ENCODE peak calls at places on chromosome 2, in seven cellular contexts. C is body of pancreas; Z is A549; I is right cardiac atrium; V is fibroblast of lung; F is H1; M is CD4-positive, CD25-positive, alpha-beta regulatory T cell. O is an unnamed sample. For H3K4me1, the result is how much of the 10 kb centered on the place peaks cover.

GRCh38 chr2:238963970-238964331 is 116.1 kb downstream of the TWIST2 start:
- DNase-seq in Z (no peak), V (no peak), C (no peak), F (no peak), M (no peak), I (no peak), O (no peak)

GRCh38 chr2:32624813-32625212 is 3.0 kb upstream of the TTC27 start:
- DNase-seq in Z (no peak), I (no peak), V (no peak), C (no peak), M (no peak), F (no peak), O (no peak)

GRCh38 chr2:20623741-20624155 is 27.1 kb downstream of the HS1BP3 start:
- DNase-seq in Z (no peak), F (no peak), M (no peak), C (no peak), I (no peak), V (no peak), O (no peak)

GRCh38 chr2:106165064-106165463 is 29.0 kb downstream of the UXS1 start:
- DNase-seq in M (peak), Z (no peak), F (peak), V (no peak), C (no peak), I (no peak), O (peak)

GRCh38 chr2:224837558-224837957 is 121.4 kb upstream of the CCDC195 start:
- DNase-seq in V (peak), C (no peak), I (peak), M (no peak), F (no peak), Z (no peak), O (no peak)

GRCh38 chr2:111207892-111208291 is 87.2 kb downstream of the BCL2L11 start:
- DNase-seq in Z (no peak), I (no peak), F (no peak), V (no peak), C (no peak), M (no peak), O (no peak)

GRCh38 chr2:84526562-84526961 is 10.3 kb downstream of the DNAH6 start:
- DNase-seq in C (no peak), Z (no peak), F (no peak), M (no peak), V (peak), I (no peak), O (no peak)

GRCh38 chr2:239433777-239434396 is 33.1 kb upstream of the HDAC4 start:
- DNase-seq in M (no peak), V (peak), F (no peak), Z (peak), I (no peak), C (no peak), O (no peak)

GRCh38 chr2:171531291-171531690 is 9.0 kb downstream of the CYBRD1 start:
- DNase-seq in M (no peak), I (peak), C (no peak), F (no peak), V (peak), Z (no peak), O (no peak)

GRCh38 chr2:240462704-240463273 is 27.3 kb downstream of the GPC1 start:
- DNase-seq in F (no peak), I (no peak), V (no peak), Z (no peak), C (no peak), M (no peak), O (no peak)

GRCh38 chr2:109680523-109681297 is 66.5 kb downstream of the SOWAHC start:
- DNase-seq in Z (peak), I (no peak), F (no peak), V (no peak), C (no peak), M (no peak), O (no peak)

GRCh38 chr2:58553937-58554336 is 312.8 kb upstream of the FANCL start:
- DNase-seq in C (no peak), M (peak), Z (peak), I (no peak), V (peak), F (no peak), O (no peak)

GRCh38 chr2:172484253-172484652 is 56.9 kb downstream of the ITGA6 start:
- DNase-seq in M (peak), I (no peak), V (peak), Z (peak), C (no peak), F (no peak), O (peak)

GRCh38 chr2:192007819-192008218 is 160.9 kb upstream of the CAVIN2 start:
- DNase-seq in F (no peak), I (peak), Z (no peak), V (peak), C (no peak), M (no peak), O (no peak)

GRCh38 chr2:229392214-229392613 is 121.1 kb upstream of the PID1 start:
- DNase-seq in Z (no peak), F (no peak), C (no peak), I (no peak), M (no peak), V (peak), O (no peak)

GRCh38 chr2:1400943-1401735 is 12.1 kb upstream of the TPO start:
- DNase-seq in C (no peak), F (no peak), Z (no peak), M (no peak), I (no peak), V (no peak), O (no peak)

GRCh38 chr2:219831957-219832356 is 204.5 kb downstream of the SLC4A3 start:
- DNase-seq in I (no peak), M (no peak), Z (no peak), V (no peak), C (no peak), F (no peak), O (no peak)

GRCh38 chr2:236565225-236565624 is 4.4 kb upstream of the ACKR3 start:
- DNase-seq in V (no peak), F (no peak), M (no peak), C (no peak), I (no peak), Z (no peak), O (no peak)

GRCh38 chr2:7666561-7667259 is 749.5 kb downstream of the RNF144A start:
- DNase-seq in F (no peak), V (no peak), C (no peak), Z (no peak), I (no peak), M (no peak), O (no peak)

GRCh38 chr2:102159295-102159694 is 16.7 kb downstream of the IL1R1 start:
- DNase-seq in Z (no peak), F (no peak), C (no peak), M (no peak), V (no peak), I (no peak), O (no peak)

GRCh38 chr2:214376631-214377624 is 33.9 kb upstream of the VWC2L start:
- DNase-seq in C (no peak), Z (no peak), M (no peak), F (no peak), I (no peak), V (no peak), O (no peak)

GRCh38 chr2:231810905-231811304 is 24.7 kb downstream of the COPS7B start:
- DNase-seq in Z (no peak), M (no peak), F (no peak), V (peak), C (no peak), I (no peak), O (no peak)

GRCh38 chr2:63680455-63680854 is 91.7 kb downstream of the MDH1 start:
- DNase-seq in I (no peak), V (no peak), F (no peak), Z (no peak), C (no peak), M (no peak), O (no peak)

GRCh38 chr2:195520671-195521155 is 136.3 kb upstream of the SLC39A10 start:
- DNase-seq in V (peak), F (no peak), C (no peak), M (no peak), Z (peak), I (no peak), O (no peak)

GRCh38 chr2:29114514-29114840 is 738 bp upstream of the CLIP4 start:
- DNase-seq in V (no peak), C (no peak), M (no peak), F (no peak), Z (no peak), I (no peak), O (no peak)

GRCh38 chr2:176291768-176292393 is 22.6 kb downstream of the MTX2 start:
- DNase-seq in M (peak), F (no peak), C (no peak), V (no peak), I (no peak), Z (no peak), O (no peak)
- H3K4me1 ChIP-seq in M (under half), F (under half), C (under half), V (under half), I (under half), Z (under half), O (under half)

GRCh38 chr2:189072036-189072435 is 97.9 kb downstream of the COL3A1 start:
- DNase-seq in V (no peak), F (no peak), I (no peak), Z (no peak), M (no peak), C (no peak), O (no peak)
- H3K4me1 ChIP-seq in V (under half), F (under half), I (under half), Z (under half), M (under half), C (under half), O (under half)

DNA sequence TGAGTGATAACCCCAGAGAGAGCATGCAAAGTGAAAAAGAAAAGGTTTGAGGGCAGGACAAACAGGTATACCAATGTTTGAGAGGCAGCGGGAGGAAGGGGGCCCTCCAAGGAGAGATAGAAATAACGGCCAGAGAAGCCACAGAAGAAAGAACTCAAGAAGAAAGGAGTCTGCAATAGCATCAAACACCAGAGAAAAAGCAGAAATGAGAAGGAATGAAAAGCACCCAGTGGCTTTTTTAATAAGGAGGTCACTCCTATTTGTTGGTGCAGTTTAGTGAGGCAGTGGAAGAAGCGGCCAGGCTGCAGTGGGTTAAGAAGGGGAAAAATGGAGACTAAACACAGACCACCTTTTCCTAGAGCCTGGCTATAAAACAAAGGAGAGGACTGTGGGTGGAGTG is 177.2 kb downstream of the THADA start:
- DNase-seq in Z (no peak), C (no peak), I (no peak), M (no peak), F (no peak), V (no peak), O (no peak)
- H3K4me1 ChIP-seq in Z (under half), C (under half), I (under half), M (under half), F (under half), V (under half), O (under half)

GRCh38 chr2:197242719-197243118 is 67.9 kb downstream of the ANKRD44 start:
- DNase-seq in F (no peak), Z (no peak), I (no peak), C (no peak), M (no peak), V (no peak), O (no peak)
- H3K4me1 ChIP-seq in F (under half), Z (under half), I (under half), C (under half), M (half or more), V (under half), O (under half)

GRCh38 chr2:169513926-169514325 is 4.4 kb downstream of the KLHL41 start:
- DNase-seq in C (no peak), V (peak), M (no peak), F (no peak), Z (no peak), I (no peak), O (no peak)

GRCh38 chr2:169512525-169512924 is 3.0 kb downstream of the KLHL41 start:
- DNase-seq in I (no peak), Z (no peak), C (no peak), M (no peak), V (peak), F (no peak), O (peak)

GRCh38 chr2:169509955-169510354 is 453 bp downstream of the KLHL41 start:
- DNase-seq in V (no peak), F (no peak), M (no peak), C (no peak), Z (no peak), I (no peak), O (no peak)

GRCh38 chr2:169513094-169513493 is 3.6 kb downstream of the KLHL41 start:
- DNase-seq in M (no peak), F (no peak), Z (no peak), V (no peak), I (no peak), C (no peak), O (no peak)

GRCh38 chr2:169511818-169512217 is 2.3 kb downstream of the KLHL41 start:
- DNase-seq in I (no peak), M (no peak), V (no peak), F (no peak), Z (no peak), C (no peak), O (no peak)
- H3K4me1 ChIP-seq in I (under half), M (under half), V (under half), F (under half), Z (under half), C (under half), O (under half)

GRCh38 chr2:43104106-43104505 is 122.3 kb downstream of the ZFP36L2 start:
- DNase-seq in I (no peak), M (no peak), Z (no peak), C (no peak), V (no peak), F (no peak), O (no peak)
- H3K4me1 ChIP-seq in I (under half), M (under half), Z (under half), C (under half), V (under half), F (under half), O (under half)

GRCh38 chr2:10035053-10035422 is 8.3 kb upstream of the KLF11 start:
- DNase-seq in F (no peak), Z (no peak), M (no peak), V (no peak), I (peak), C (no peak), O (no peak)
- H3K4me1 ChIP-seq in F (under half), Z (under half), M (under half), V (under half), I (under half), C (under half), O (under half)

GRCh38 chr2:237652854-237653253 is 25.5 kb downstream of the LRRFIP1 start:
- DNase-seq in C (no peak), V (no peak), M (no peak), I (no peak), F (no peak), Z (no peak), O (no peak)

GRCh38 chr2:237653791-237654558 is 26.6 kb downstream of the LRRFIP1 start:
- DNase-seq in C (no peak), F (no peak), Z (no peak), I (no peak), V (no peak), M (no peak), O (no peak)

GRCh38 chr2:237651761-237652160 is 24.4 kb downstream of the LRRFIP1 start:
- DNase-seq in Z (no peak), I (no peak), M (no peak), C (no peak), F (no peak), V (no peak), O (no peak)

GRCh38 chr2:237650455-237650850 is 23.1 kb downstream of the LRRFIP1 start:
- DNase-seq in C (peak), F (no peak), V (no peak), M (no peak), I (no peak), Z (no peak), O (no peak)

DNA sequence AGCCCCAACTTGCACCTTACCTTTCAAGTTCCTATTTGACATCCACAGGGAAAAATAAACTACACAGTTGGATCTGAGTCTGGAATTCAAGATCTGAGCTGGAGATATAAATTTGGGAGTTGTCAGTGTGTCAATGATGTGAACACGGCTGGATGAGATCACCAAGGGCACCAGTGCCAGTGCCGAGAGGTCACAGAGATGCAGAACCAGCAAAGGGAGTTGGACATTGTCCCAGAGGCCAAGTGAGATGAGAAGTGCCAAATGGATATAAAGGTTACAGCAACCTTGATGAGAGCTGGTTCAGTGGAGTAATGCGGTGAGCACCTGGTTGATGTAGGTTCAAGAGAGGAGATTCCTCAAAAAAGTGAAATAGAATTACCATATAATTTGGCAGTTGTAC is 24.8 kb downstream of the LRRFIP1 start:
- DNase-seq in F (no peak), V (no peak), M (no peak), Z (no peak), C (no peak), I (no peak), O (no peak)
- H3K4me1 ChIP-seq in F (under half), V (under half), M (under half), Z (under half), C (under half), I (under half), O (under half)

GRCh38 chr2:100140582-100140981 is 1.8 kb downstream of the AFF3 start:
- DNase-seq in I (no peak), Z (no peak), C (no peak), M (no peak), F (no peak), V (no peak), O (no peak)

GRCh38 chr2:100137877-100138570 is 4.4 kb downstream of the AFF3 start:
- DNase-seq in F (no peak), Z (no peak), I (no peak), C (no peak), V (no peak), M (no peak), O (no peak)

GRCh38 chr2:100142393-100142792 is at the start of gene AFF3:
- DNase-seq in I (no peak), M (peak), F (no peak), V (no peak), C (no peak), Z (no peak), O (no peak)

GRCh38 chr2:100139114-100139513 is 3.3 kb downstream of the AFF3 start:
- DNase-seq in F (no peak), I (no peak), Z (no peak), M (no peak), V (no peak), C (no peak), O (no peak)

DNA sequence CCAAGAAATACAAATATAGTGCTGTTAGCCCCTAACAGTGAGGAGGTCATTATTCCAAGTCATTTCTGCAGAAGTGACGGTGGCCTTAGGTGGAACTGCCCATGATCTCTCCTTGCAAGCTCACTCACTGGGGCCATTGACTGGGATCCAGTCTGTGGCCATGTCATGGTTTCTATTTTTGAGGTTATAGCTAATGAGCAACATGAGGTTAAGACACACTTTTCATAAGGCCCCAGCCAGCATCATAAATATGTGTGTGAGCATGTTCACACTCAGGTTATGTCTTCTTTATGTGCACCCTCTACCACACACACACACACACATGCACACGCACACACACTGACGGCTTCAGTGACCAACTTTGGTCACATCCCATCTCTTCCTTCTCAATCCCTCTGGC is 484 bp downstream of the AFF3 start:
- DNase-seq in I (no peak), M (peak), Z (no peak), V (no peak), C (no peak), F (no peak), O (no peak)
- H3K4me1 ChIP-seq in I (under half), M (under half), Z (under half), V (under half), C (under half), F (under half), O (under half)